ENCODE peak calls at places on chromosomes 2 and 18, in seven cellular contexts. One of them, this sample, is unnamed.
A peak's percentile ranks its signal among the peaks of the same experiment; 100 is the strongest.

GRCh38 chr18:62044490-62045000 is 142.3 kb downstream of the PIGN start:
- DNase-seq in GM12878: no peak
- DNase-seq in HepG2: no peak
- DNase-seq in K562: no peak
- DNase-seq in H1: no peak
- DNase-seq in SK-N-SH: no peak
- DNase-seq in HCT116: no peak
- DNase-seq in this sample: no peak

GRCh38 chr18:31741096-31741735 is 19.5 kb downstream of the SLC25A52 start:
- DNase-seq in K562: peak; percentile 32
- DNase-seq in H1: peak; percentile 72
- DNase-seq in HCT116: peak; percentile 22
- DNase-seq in SK-N-SH: peak; percentile 32
- DNase-seq in HepG2: peak; percentile 41
- DNase-seq in GM12878: peak; percentile 16
- DNase-seq in this sample: no peak

GRCh38 chr2:154568413-154568812 is 130.1 kb upstream of the KCNJ3 start:
- DNase-seq in H1: no peak
- DNase-seq in HCT116: no peak
- DNase-seq in K562: no peak
- DNase-seq in HepG2: no peak
- DNase-seq in SK-N-SH: no peak
- DNase-seq in GM12878: no peak
- DNase-seq in this sample: no peak

GRCh38 chr18:77106331-77106730 is 26.3 kb downstream of the MBP start:
- DNase-seq in H1: no peak
- DNase-seq in HepG2: no peak
- DNase-seq in SK-N-SH: no peak
- DNase-seq in GM12878: no peak
- DNase-seq in K562: peak; percentile 19
- DNase-seq in HCT116: no peak
- DNase-seq in this sample: no peak

GRCh38 chr2:239960929-239961661 is 64.0 kb downstream of the NDUFA10 start:
- DNase-seq in GM12878: peak; percentile 2
- DNase-seq in HCT116: no peak
- DNase-seq in SK-N-SH: peak; percentile 20
- DNase-seq in K562: no peak
- DNase-seq in H1: peak; percentile 27
- DNase-seq in HepG2: no peak
- DNase-seq in this sample: no peak

GRCh38 chr2:152088006-152088405 is 10.8 kb downstream of the CACNB4 start:
- DNase-seq in K562: no peak
- DNase-seq in HCT116: no peak
- DNase-seq in HepG2: no peak
- DNase-seq in H1: no peak
- DNase-seq in SK-N-SH: peak; percentile 45
- DNase-seq in GM12878: no peak
- DNase-seq in this sample: no peak

GRCh38 chr2:85699325-85699724 is 5.2 kb downstream of the GNLY start:
- DNase-seq in HepG2: no peak
- DNase-seq in GM12878: no peak
- DNase-seq in H1: no peak
- DNase-seq in K562: peak; percentile 32
- DNase-seq in SK-N-SH: no peak
- DNase-seq in HCT116: no peak
- DNase-seq in this sample: no peak

GRCh38 chr18:73150199-73150598 is 282.4 kb upstream of the NETO1 start:
- DNase-seq in H1: no peak
- DNase-seq in HCT116: no peak
- DNase-seq in HepG2: no peak
- DNase-seq in GM12878: no peak
- DNase-seq in K562: no peak
- DNase-seq in SK-N-SH: no peak
- DNase-seq in this sample: no peak

GRCh38 chr2:215540646-215541045 is 104.8 kb upstream of the FN1 start:
- DNase-seq in HCT116: no peak
- DNase-seq in SK-N-SH: no peak
- DNase-seq in K562: no peak
- DNase-seq in H1: no peak
- DNase-seq in GM12878: no peak
- DNase-seq in HepG2: no peak
- DNase-seq in this sample: no peak

GRCh38 chr2:197858607-197859140 is 54.3 kb downstream of the PLCL1 start:
- DNase-seq in K562: no peak
- DNase-seq in SK-N-SH: no peak
- DNase-seq in H1: no peak
- DNase-seq in HepG2: no peak
- DNase-seq in HCT116: no peak
- DNase-seq in GM12878: no peak
- DNase-seq in this sample: no peak

GRCh38 chr18:36719630-36720029 is 109.2 kb downstream of the TPGS2 start:
- DNase-seq in GM12878: no peak
- DNase-seq in HCT116: no peak
- DNase-seq in HepG2: no peak
- DNase-seq in H1: no peak
- DNase-seq in SK-N-SH: no peak
- DNase-seq in K562: no peak
- DNase-seq in this sample: no peak

GRCh38 chr2:55555977-55556376 is 36.5 kb downstream of the CFAP36 start:
- DNase-seq in HepG2: no peak
- DNase-seq in H1: no peak
- DNase-seq in GM12878: no peak
- DNase-seq in HCT116: no peak
- DNase-seq in SK-N-SH: no peak
- DNase-seq in K562: no peak
- DNase-seq in this sample: no peak

GRCh38 chr18:34767601-34768027 is 57.5 kb downstream of the DTNA start:
- DNase-seq in H1: no peak
- DNase-seq in HepG2: no peak
- DNase-seq in HCT116: no peak
- DNase-seq in SK-N-SH: no peak
- DNase-seq in K562: no peak
- DNase-seq in GM12878: no peak
- DNase-seq in this sample: no peak
- TF ChIP-seq JUND in H1: no peak
- TF ChIP-seq JUND in HepG2: no peak
- TF ChIP-seq JUND in HCT116: no peak
- TF ChIP-seq JUND in SK-N-SH: no peak
- TF ChIP-seq JUND in K562: no peak
- TF ChIP-seq JUND in GM12878: no peak
- TF ChIP-seq JUND in this sample: no peak

GRCh38 chr2:181038796-181039195 is 58.4 kb downstream of the UBE2E3 start:
- DNase-seq in HepG2: no peak
- DNase-seq in K562: no peak
- DNase-seq in GM12878: no peak
- DNase-seq in HCT116: no peak
- DNase-seq in SK-N-SH: no peak
- DNase-seq in H1: no peak
- DNase-seq in this sample: no peak
- TF ChIP-seq JUND in HepG2: no peak
- TF ChIP-seq JUND in K562: no peak
- TF ChIP-seq JUND in GM12878: no peak
- TF ChIP-seq JUND in HCT116: no peak
- TF ChIP-seq JUND in SK-N-SH: no peak
- TF ChIP-seq JUND in H1: no peak
- TF ChIP-seq JUND in this sample: no peak

DNA sequence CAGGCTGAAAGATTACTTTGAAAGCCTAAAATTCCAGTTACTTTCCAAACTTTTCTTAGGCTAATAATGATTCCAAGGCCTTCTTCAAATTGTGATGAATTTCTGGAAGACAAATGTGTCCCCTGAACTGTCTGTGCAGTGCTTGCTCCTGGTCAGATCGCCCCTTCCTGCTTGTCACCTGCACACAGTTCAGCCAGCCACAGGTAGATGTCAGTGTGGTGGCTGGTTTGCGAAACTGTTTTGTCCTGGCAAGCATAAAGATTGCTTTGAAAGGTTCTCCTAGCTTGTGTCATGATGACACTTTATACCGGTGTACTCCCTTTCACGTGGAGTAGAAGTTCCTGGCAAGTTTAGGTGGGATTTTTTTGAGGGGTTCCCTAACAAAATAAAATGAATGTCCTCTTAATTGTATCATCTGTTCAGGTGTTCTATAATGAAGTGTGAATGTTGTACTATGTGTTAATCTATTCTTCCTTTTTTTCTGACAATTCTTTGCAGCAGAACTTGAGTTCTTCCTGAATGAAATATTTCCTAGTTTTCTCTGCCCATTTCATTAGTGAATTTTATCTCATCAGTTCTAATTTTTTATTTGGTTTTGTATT is 298.8 kb downstream of the ZNF407 start:
- DNase-seq in K562: no peak
- DNase-seq in HCT116: peak; percentile 51
- DNase-seq in H1: peak; percentile 48
- DNase-seq in SK-N-SH: peak; percentile 20
- DNase-seq in GM12878: no peak
- DNase-seq in HepG2: peak; percentile 62
- DNase-seq in this sample: peak; percentile 30
- TF ChIP-seq JUND in K562: no peak
- TF ChIP-seq JUND in HCT116: no peak
- TF ChIP-seq JUND in H1: no peak
- TF ChIP-seq JUND in SK-N-SH: no peak
- TF ChIP-seq JUND in GM12878: no peak
- TF ChIP-seq JUND in HepG2: no peak
- TF ChIP-seq JUND in this sample: no peak

GRCh38 chr2:112481528-112482228 is at the start of gene TTL:
- DNase-seq in GM12878: no peak
- DNase-seq in H1: peak; percentile 73
- DNase-seq in K562: peak; percentile 89
- DNase-seq in HCT116: no peak
- DNase-seq in HepG2: peak; percentile 59
- DNase-seq in SK-N-SH: peak; percentile 92
- DNase-seq in this sample: peak; percentile 67
- TF ChIP-seq JUND in GM12878: no peak
- TF ChIP-seq JUND in H1: no peak
- TF ChIP-seq JUND in K562: no peak
- TF ChIP-seq JUND in HCT116: no peak
- TF ChIP-seq JUND in HepG2: no peak
- TF ChIP-seq JUND in SK-N-SH: no peak
- TF ChIP-seq JUND in this sample: no peak

DNA sequence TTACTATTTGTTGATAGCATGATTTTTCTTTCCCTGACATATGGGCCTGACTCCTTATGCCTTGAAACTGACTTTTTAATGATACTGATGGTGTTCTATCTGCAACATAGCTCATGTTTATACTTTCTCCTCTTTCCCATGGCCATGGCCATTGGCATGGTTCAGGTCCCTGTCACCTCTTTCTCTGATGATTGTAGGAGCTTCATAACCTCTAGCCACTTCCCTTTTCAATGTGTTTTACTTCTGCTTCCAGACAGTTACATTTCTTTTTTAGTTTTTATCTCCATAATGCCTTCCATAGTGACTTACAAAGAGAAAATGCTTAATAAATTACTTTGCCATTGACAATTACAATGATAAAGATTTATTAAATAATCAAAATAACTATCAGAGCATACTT is 177.9 kb upstream of the SETBP1 start:
- DNase-seq in GM12878: no peak
- DNase-seq in HepG2: no peak
- DNase-seq in HCT116: no peak
- DNase-seq in K562: no peak
- DNase-seq in SK-N-SH: no peak
- DNase-seq in H1: no peak
- DNase-seq in this sample: no peak
- TF ChIP-seq JUND in GM12878: no peak
- TF ChIP-seq JUND in HepG2: no peak
- TF ChIP-seq JUND in HCT116: no peak
- TF ChIP-seq JUND in K562: no peak
- TF ChIP-seq JUND in SK-N-SH: no peak
- TF ChIP-seq JUND in H1: no peak
- TF ChIP-seq JUND in this sample: no peak

DNA sequence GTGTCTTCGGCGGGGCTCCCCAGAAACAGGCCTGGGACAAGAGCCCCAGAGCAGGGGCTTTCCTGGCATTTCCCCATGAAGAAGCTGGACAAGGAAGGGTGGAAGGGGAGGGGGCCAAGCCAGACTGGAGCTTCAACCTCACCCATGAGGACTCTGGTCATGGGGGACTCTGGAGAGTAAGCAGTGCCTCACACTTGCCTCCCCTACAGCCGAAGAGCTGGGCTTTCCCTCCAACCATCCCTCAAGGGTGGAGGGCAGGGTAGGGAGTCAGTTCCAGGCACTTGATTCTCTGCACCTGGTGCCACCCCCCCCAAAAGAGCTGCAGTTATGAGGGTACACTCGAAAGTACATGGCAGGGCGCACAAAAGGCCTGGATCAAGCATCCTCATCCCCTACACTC is 246.6 kb downstream of the TFCP2L1 start:
- DNase-seq in K562: no peak
- DNase-seq in H1: no peak
- DNase-seq in GM12878: no peak
- DNase-seq in HCT116: no peak
- DNase-seq in HepG2: no peak
- DNase-seq in SK-N-SH: no peak
- DNase-seq in this sample: no peak
- TF ChIP-seq JUND in K562: no peak
- TF ChIP-seq JUND in H1: no peak
- TF ChIP-seq JUND in GM12878: no peak
- TF ChIP-seq JUND in HCT116: no peak
- TF ChIP-seq JUND in HepG2: no peak
- TF ChIP-seq JUND in SK-N-SH: no peak
- TF ChIP-seq JUND in this sample: no peak

DNA sequence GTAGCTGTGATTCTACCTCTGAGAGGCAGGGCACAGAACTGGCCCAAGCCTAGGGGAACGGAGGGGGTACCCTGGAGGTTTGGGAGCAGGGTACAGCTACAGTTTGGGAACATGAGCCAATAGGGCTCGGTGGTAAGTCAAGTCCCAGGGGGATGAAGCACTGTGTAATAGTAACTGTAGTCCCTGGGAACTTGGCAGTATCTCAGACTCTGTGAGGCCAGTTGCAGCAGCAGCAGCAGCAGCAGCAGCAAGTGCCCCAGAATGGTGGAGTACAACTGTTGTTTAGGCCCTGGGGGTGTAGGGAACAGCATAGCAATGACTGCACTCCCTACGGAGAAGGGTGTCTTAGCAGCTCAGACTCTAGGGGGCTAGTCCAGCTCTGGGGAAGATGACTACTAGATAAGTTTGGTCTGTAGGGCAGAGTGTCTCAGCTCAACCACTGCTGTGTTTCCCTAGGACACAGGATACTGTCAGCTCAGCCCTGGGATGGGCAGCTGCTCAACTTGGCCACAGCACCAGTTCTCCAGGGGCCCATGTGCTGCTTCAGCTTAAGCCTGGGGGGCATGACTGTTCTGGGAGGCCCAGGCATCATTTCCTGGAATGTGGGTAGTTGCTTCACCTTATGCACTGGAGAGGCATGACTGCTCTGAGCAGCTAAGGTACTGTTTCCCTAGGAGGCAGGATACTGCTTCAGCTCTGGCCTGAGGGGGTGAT is 20.5 kb downstream of the CARF start:
- DNase-seq in HepG2: no peak
- DNase-seq in GM12878: no peak
- DNase-seq in K562: no peak
- DNase-seq in HCT116: no peak
- DNase-seq in H1: no peak
- DNase-seq in SK-N-SH: no peak
- DNase-seq in this sample: no peak
- TF ChIP-seq JUND in HepG2: no peak
- TF ChIP-seq JUND in GM12878: no peak
- TF ChIP-seq JUND in K562: no peak
- TF ChIP-seq JUND in HCT116: no peak
- TF ChIP-seq JUND in H1: no peak
- TF ChIP-seq JUND in SK-N-SH: no peak
- TF ChIP-seq JUND in this sample: no peak